ENCODE peak calls at places on chromosomes 12 and 14, in ten cellular contexts. One of them, this sample, is unnamed.

GRCh38 chr14:34629657-34630529 is at the start of gene SNX6:
- DNase-seq in foreskin fibroblast: peak
- DNase-seq in dorsolateral prefrontal cortex: peak
- DNase-seq in cardiac muscle cell: peak
- DNase-seq in GM20000: peak
- DNase-seq in heart right ventricle: peak
- DNase-seq in gastrocnemius medialis: peak
- DNase-seq in fibroblast of lung: peak
- DNase-seq in AG09309: no peak
- DNase-seq in AG09319: peak
- DNase-seq in this sample: peak

GRCh38 chr12:5268424-5269210 is 163.3 kb upstream of the NTF3 start:
- DNase-seq in dorsolateral prefrontal cortex: no peak
- DNase-seq in foreskin fibroblast: no peak
- DNase-seq in GM20000: no peak
- DNase-seq in heart right ventricle: no peak
- DNase-seq in AG09309: no peak
- DNase-seq in cardiac muscle cell: no peak
- DNase-seq in fibroblast of lung: no peak
- DNase-seq in gastrocnemius medialis: no peak
- DNase-seq in AG09319: no peak
- DNase-seq in this sample: no peak

GRCh38 chr12:5969156-5969973 is 24.3 kb upstream of the ANO2 start:
- DNase-seq in heart right ventricle: no peak
- DNase-seq in dorsolateral prefrontal cortex: no peak
- DNase-seq in fibroblast of lung: no peak
- DNase-seq in cardiac muscle cell: no peak
- DNase-seq in gastrocnemius medialis: no peak
- DNase-seq in GM20000: no peak
- DNase-seq in AG09319: no peak
- DNase-seq in AG09309: no peak
- DNase-seq in foreskin fibroblast: no peak
- DNase-seq in this sample: no peak

GRCh38 chr12:94588271-94588785 is 62.0 kb downstream of the TMCC3 start:
- DNase-seq in dorsolateral prefrontal cortex: no peak
- DNase-seq in cardiac muscle cell: no peak
- DNase-seq in foreskin fibroblast: no peak
- DNase-seq in AG09309: no peak
- DNase-seq in GM20000: no peak
- DNase-seq in gastrocnemius medialis: no peak
- DNase-seq in AG09319: no peak
- DNase-seq in heart right ventricle: no peak
- DNase-seq in fibroblast of lung: no peak
- DNase-seq in this sample: no peak

GRCh38 chr12:32252199-32253073 is 145.8 kb downstream of the BICD1 start:
- DNase-seq in cardiac muscle cell: no peak
- DNase-seq in GM20000: peak
- DNase-seq in heart right ventricle: no peak
- DNase-seq in fibroblast of lung: no peak
- DNase-seq in AG09319: no peak
- DNase-seq in AG09309: no peak
- DNase-seq in dorsolateral prefrontal cortex: no peak
- DNase-seq in gastrocnemius medialis: no peak
- DNase-seq in foreskin fibroblast: no peak
- DNase-seq in this sample: peak

GRCh38 chr14:62077676-62078261 is 315.5 kb downstream of the SNAPC1 start:
- DNase-seq in GM20000: peak
- DNase-seq in dorsolateral prefrontal cortex: no peak
- DNase-seq in fibroblast of lung: no peak
- DNase-seq in gastrocnemius medialis: no peak
- DNase-seq in foreskin fibroblast: no peak
- DNase-seq in AG09319: no peak
- DNase-seq in heart right ventricle: no peak
- DNase-seq in cardiac muscle cell: no peak
- DNase-seq in AG09309: no peak
- DNase-seq in this sample: no peak

GRCh38 chr14:73248294-73248868 is 11.1 kb downstream of the PAPLN start:
- DNase-seq in dorsolateral prefrontal cortex: no peak
- DNase-seq in foreskin fibroblast: peak
- DNase-seq in cardiac muscle cell: no peak
- DNase-seq in GM20000: no peak
- DNase-seq in fibroblast of lung: peak
- DNase-seq in AG09319: no peak
- DNase-seq in heart right ventricle: no peak
- DNase-seq in gastrocnemius medialis: no peak
- DNase-seq in AG09309: no peak
- DNase-seq in this sample: no peak

GRCh38 chr12:57603758-57604453 is 718 bp upstream of the DTX3 start:
- DNase-seq in dorsolateral prefrontal cortex: no peak
- DNase-seq in fibroblast of lung: peak
- DNase-seq in cardiac muscle cell: no peak
- DNase-seq in GM20000: no peak
- DNase-seq in AG09319: no peak
- DNase-seq in gastrocnemius medialis: no peak
- DNase-seq in foreskin fibroblast: peak
- DNase-seq in AG09309: peak
- DNase-seq in heart right ventricle: no peak
- DNase-seq in this sample: no peak

GRCh38 chr14:66085224-66085623 is 400.9 kb upstream of the CCDC196 start:
- DNase-seq in gastrocnemius medialis: no peak
- DNase-seq in foreskin fibroblast: no peak
- DNase-seq in AG09319: no peak
- DNase-seq in heart right ventricle: no peak
- DNase-seq in GM20000: no peak
- DNase-seq in cardiac muscle cell: no peak
- DNase-seq in fibroblast of lung: no peak
- DNase-seq in dorsolateral prefrontal cortex: no peak
- DNase-seq in AG09309: no peak
- DNase-seq in this sample: no peak

GRCh38 chr12:95328708-95329107 is 111.1 kb downstream of the VEZT start:
- DNase-seq in GM20000: no peak
- DNase-seq in gastrocnemius medialis: no peak
- DNase-seq in foreskin fibroblast: no peak
- DNase-seq in dorsolateral prefrontal cortex: no peak
- DNase-seq in fibroblast of lung: peak
- DNase-seq in cardiac muscle cell: no peak
- DNase-seq in heart right ventricle: no peak
- DNase-seq in AG09319: no peak
- DNase-seq in AG09309: no peak
- DNase-seq in this sample: no peak

GRCh38 chr12:106342397-106343212 is 14.9 kb upstream of the POLR3B start:
- DNase-seq in fibroblast of lung: peak
- DNase-seq in AG09319: peak
- DNase-seq in GM20000: no peak
- DNase-seq in AG09309: peak
- DNase-seq in foreskin fibroblast: peak
- DNase-seq in heart right ventricle: peak
- DNase-seq in dorsolateral prefrontal cortex: no peak
- DNase-seq in cardiac muscle cell: peak
- DNase-seq in gastrocnemius medialis: peak
- DNase-seq in this sample: no peak

GRCh38 chr12:93137656-93138612 is 208.8 kb upstream of the EEA1 start:
- DNase-seq in gastrocnemius medialis: no peak
- DNase-seq in heart right ventricle: no peak
- DNase-seq in foreskin fibroblast: peak
- DNase-seq in fibroblast of lung: peak
- DNase-seq in cardiac muscle cell: no peak
- DNase-seq in GM20000: peak
- DNase-seq in AG09319: peak
- DNase-seq in dorsolateral prefrontal cortex: no peak
- DNase-seq in AG09309: peak
- DNase-seq in this sample: peak

GRCh38 chr14:68783408-68784297 is 9.2 kb downstream of the ZFP36L1 start:
- DNase-seq in foreskin fibroblast: no peak
- DNase-seq in heart right ventricle: no peak
- DNase-seq in AG09309: no peak
- DNase-seq in GM20000: no peak
- DNase-seq in gastrocnemius medialis: no peak
- DNase-seq in cardiac muscle cell: no peak
- DNase-seq in dorsolateral prefrontal cortex: no peak
- DNase-seq in fibroblast of lung: no peak
- DNase-seq in AG09319: no peak
- DNase-seq in this sample: no peak

GRCh38 chr12:69648476-69648875 is 37.8 kb upstream of the LRRC10 start:
- DNase-seq in cardiac muscle cell: no peak
- DNase-seq in AG09309: peak
- DNase-seq in fibroblast of lung: peak
- DNase-seq in foreskin fibroblast: peak
- DNase-seq in gastrocnemius medialis: no peak
- DNase-seq in GM20000: no peak
- DNase-seq in AG09319: peak
- DNase-seq in dorsolateral prefrontal cortex: no peak
- DNase-seq in heart right ventricle: no peak
- DNase-seq in this sample: no peak

GRCh38 chr12:78580296-78580695 is 284.3 kb upstream of the SYT1 start:
- DNase-seq in fibroblast of lung: peak
- DNase-seq in AG09309: no peak
- DNase-seq in heart right ventricle: no peak
- DNase-seq in cardiac muscle cell: no peak
- DNase-seq in GM20000: no peak
- DNase-seq in gastrocnemius medialis: no peak
- DNase-seq in dorsolateral prefrontal cortex: no peak
- DNase-seq in AG09319: no peak
- DNase-seq in foreskin fibroblast: no peak
- DNase-seq in this sample: no peak

DNA sequence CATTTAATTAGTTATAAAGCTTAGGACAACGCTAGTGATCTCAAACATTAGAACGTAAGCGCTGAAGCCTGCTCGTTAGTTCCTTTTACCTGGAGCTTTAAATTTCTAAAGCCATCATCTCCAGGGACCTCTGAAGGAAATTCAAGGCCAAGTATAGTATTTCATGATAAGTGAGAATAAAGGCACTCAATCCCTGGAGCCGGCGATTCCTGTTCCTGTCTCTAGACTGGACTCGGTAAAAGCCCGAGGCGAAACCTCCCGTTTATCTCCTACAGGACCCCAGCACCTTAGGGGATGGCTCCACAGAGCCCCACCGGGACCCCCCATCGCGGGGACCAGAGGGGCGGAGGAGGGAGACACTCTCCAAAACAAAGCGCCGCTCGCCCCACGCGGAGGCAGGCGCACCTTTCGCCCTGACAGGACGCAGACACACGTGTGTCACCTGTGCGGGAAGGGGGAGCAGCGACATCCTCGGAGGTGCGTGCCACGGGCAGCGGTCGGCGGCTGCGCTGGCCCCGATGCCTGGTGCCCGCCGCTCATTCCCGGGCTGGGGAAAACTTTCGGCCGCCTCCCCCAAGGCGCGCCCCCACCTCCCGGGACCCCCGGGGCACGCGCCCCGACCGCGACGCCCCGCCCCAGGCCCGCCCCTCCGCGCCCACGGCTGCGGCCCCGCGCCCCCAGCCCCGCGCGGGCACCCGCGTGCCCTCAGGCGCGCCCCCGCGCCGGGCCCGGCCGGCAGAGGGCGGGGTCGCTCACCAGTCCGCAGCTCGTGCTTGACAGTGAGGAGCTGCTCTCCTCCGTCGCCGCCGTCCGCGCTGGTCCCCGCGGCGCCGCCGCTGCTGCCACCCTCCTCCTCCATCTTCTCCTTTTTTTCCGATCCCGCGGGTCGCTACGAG is 617 bp downstream of the RPS6KA5 start:
- DNase-seq in GM20000: peak
- DNase-seq in heart right ventricle: peak
- DNase-seq in fibroblast of lung: no peak
- DNase-seq in cardiac muscle cell: peak
- DNase-seq in foreskin fibroblast: no peak
- DNase-seq in dorsolateral prefrontal cortex: no peak
- DNase-seq in gastrocnemius medialis: peak
- DNase-seq in AG09309: no peak
- DNase-seq in AG09319: no peak
- DNase-seq in this sample: peak
- TF ChIP-seq CTCF in GM20000: peak
- TF ChIP-seq CTCF in heart right ventricle: peak
- TF ChIP-seq CTCF in fibroblast of lung: no peak
- TF ChIP-seq CTCF in cardiac muscle cell: peak
- TF ChIP-seq CTCF in foreskin fibroblast: no peak
- TF ChIP-seq CTCF in dorsolateral prefrontal cortex: no peak
- TF ChIP-seq CTCF in gastrocnemius medialis: peak
- TF ChIP-seq CTCF in AG09309: peak
- TF ChIP-seq CTCF in AG09319: no peak
- TF ChIP-seq CTCF in this sample: peak

DNA sequence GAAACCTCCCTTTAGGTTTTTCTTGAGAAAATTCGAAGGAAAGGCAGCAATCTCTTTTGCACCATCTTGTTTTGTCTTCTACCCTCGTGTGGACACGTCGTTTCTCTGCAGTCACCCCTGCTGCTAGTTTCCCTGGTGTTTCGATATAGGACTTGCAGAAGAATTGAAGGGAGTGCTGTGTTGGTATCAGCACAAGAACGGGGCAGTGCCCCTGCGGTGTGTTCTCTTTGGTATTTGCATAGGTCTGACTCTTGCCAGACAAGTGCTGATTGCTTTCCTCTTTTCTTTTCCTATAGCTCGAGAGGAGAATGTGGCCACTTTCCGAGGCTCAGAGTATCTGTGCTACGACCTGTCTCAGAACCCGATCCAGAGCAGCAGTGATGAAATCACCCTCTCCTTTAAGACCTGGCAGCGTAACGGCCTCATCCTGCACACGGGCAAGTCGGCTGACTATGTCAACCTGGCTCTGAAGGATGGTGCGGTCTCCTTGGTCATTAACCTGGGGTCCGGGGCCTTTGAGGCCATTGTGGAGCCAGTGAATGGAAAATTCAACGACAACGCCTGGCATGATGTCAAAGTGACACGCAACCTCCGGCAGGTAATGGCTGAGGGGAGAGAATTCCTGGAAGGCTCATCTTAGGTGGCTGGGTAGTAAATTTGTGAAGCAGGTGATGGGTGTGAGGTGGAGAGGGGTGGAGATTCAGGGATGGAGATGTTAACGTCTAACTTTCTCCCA is 474.8 kb downstream of the NRXN3 start:
- DNase-seq in gastrocnemius medialis: no peak
- DNase-seq in cardiac muscle cell: no peak
- DNase-seq in dorsolateral prefrontal cortex: no peak
- DNase-seq in AG09309: no peak
- DNase-seq in fibroblast of lung: no peak
- DNase-seq in foreskin fibroblast: no peak
- DNase-seq in heart right ventricle: no peak
- DNase-seq in GM20000: no peak
- DNase-seq in AG09319: no peak
- DNase-seq in this sample: no peak
- TF ChIP-seq CTCF in gastrocnemius medialis: no peak
- TF ChIP-seq CTCF in cardiac muscle cell: no peak
- TF ChIP-seq CTCF in dorsolateral prefrontal cortex: no peak
- TF ChIP-seq CTCF in AG09309: no peak
- TF ChIP-seq CTCF in fibroblast of lung: no peak
- TF ChIP-seq CTCF in foreskin fibroblast: no peak
- TF ChIP-seq CTCF in heart right ventricle: no peak
- TF ChIP-seq CTCF in GM20000: no peak
- TF ChIP-seq CTCF in AG09319: no peak
- TF ChIP-seq CTCF in this sample: no peak

GRCh38 chr12:20194171-20194570 is 174.2 kb upstream of the PDE3A start:
- DNase-seq in AG09319: no peak
- DNase-seq in GM20000: no peak
- DNase-seq in fibroblast of lung: peak
- DNase-seq in heart right ventricle: no peak
- DNase-seq in AG09309: peak
- DNase-seq in cardiac muscle cell: peak
- DNase-seq in foreskin fibroblast: peak
- DNase-seq in dorsolateral prefrontal cortex: no peak
- DNase-seq in gastrocnemius medialis: no peak
- DNase-seq in this sample: no peak
- TF ChIP-seq CTCF in AG09319: peak
- TF ChIP-seq CTCF in GM20000: no peak
- TF ChIP-seq CTCF in fibroblast of lung: peak
- TF ChIP-seq CTCF in heart right ventricle: peak
- TF ChIP-seq CTCF in AG09309: peak
- TF ChIP-seq CTCF in cardiac muscle cell: peak
- TF ChIP-seq CTCF in foreskin fibroblast: peak
- TF ChIP-seq CTCF in dorsolateral prefrontal cortex: no peak
- TF ChIP-seq CTCF in gastrocnemius medialis: no peak
- TF ChIP-seq CTCF in this sample: no peak

GRCh38 chr12:118404876-118405521 is 28.6 kb downstream of the SUDS3 start:
- DNase-seq in GM20000: peak
- DNase-seq in fibroblast of lung: peak
- DNase-seq in gastrocnemius medialis: no peak
- DNase-seq in heart right ventricle: no peak
- DNase-seq in AG09319: peak
- DNase-seq in AG09309: peak
- DNase-seq in dorsolateral prefrontal cortex: peak
- DNase-seq in foreskin fibroblast: peak
- DNase-seq in cardiac muscle cell: peak
- DNase-seq in this sample: peak
- TF ChIP-seq CTCF in GM20000: peak
- TF ChIP-seq CTCF in fibroblast of lung: peak
- TF ChIP-seq CTCF in gastrocnemius medialis: peak
- TF ChIP-seq CTCF in heart right ventricle: peak
- TF ChIP-seq CTCF in AG09319: peak
- TF ChIP-seq CTCF in AG09309: peak
- TF ChIP-seq CTCF in dorsolateral prefrontal cortex: peak
- TF ChIP-seq CTCF in foreskin fibroblast: peak
- TF ChIP-seq CTCF in cardiac muscle cell: peak
- TF ChIP-seq CTCF in this sample: peak